ENCODE peak calls at places on chromosome 13, in seven cellular contexts. U is left ventricle myocardium inferior; V is activated CD4-positive, alpha-beta memory T cell treated with anti-CD3 and anti-CD28 coated beads, Interleukin-2, amount 10 ng/mL, durations not matched to agents 7 days and 5 days; A is RCC 7860; Z is T-helper 1 cell; I is glutamatergic neuron; D is NCI-H1092. H is an unnamed sample.

GRCh38 chr13:79398169-79398568 is 7.9 kb downstream of the RBM26 start:
- DNase-seq in I (no peak), V (no peak), Z (no peak), D (no peak), A (no peak), U (no peak), H (no peak)

GRCh38 chr13:111639196-111639705 is 318.8 kb downstream of the TEX29 start:
- DNase-seq in V (no peak), A (no peak), D (no peak), I (no peak), Z (no peak), U (no peak), H (no peak)

GRCh38 chr13:76934671-76935070 is 13.6 kb upstream of the ACOD1 start:
- DNase-seq in Z (no peak), U (no peak), I (no peak), V (no peak), D (no peak), A (no peak), H (no peak)

GRCh38 chr13:99847318-99847750 is 124.2 kb downstream of the ZIC5 start:
- DNase-seq in D (peak), Z (no peak), V (no peak), U (no peak), I (no peak), A (no peak), H (no peak)

GRCh38 chr13:99374994-99375805 is 68.0 kb upstream of the GPR183 start:
- DNase-seq in V (no peak), U (no peak), I (no peak), A (no peak), Z (peak), D (no peak), H (no peak)

GRCh38 chr13:107067381-107067780 is 499.4 kb upstream of the ARGLU1 start:
- DNase-seq in D (no peak), U (no peak), A (no peak), I (no peak), Z (no peak), V (no peak), H (no peak)

GRCh38 chr13:93724187-93724586 is 497.6 kb downstream of the GPC6 start:
- DNase-seq in U (no peak), V (no peak), Z (no peak), I (no peak), D (no peak), A (no peak), H (no peak)

GRCh38 chr13:92137519-92137918 is 739.1 kb downstream of the GPC5 start:
- DNase-seq in Z (no peak), U (no peak), D (no peak), A (no peak), V (no peak), I (no peak), H (peak)

GRCh38 chr13:35979378-35979911 is 151.7 kb downstream of the DCLK1 start:
- DNase-seq in V (no peak), A (peak), Z (no peak), U (peak), I (no peak), D (no peak), H (peak)

GRCh38 chr13:99281811-99282263 is 23.7 kb upstream of the GPR18 start:
- DNase-seq in Z (peak), A (no peak), V (peak), U (peak), D (no peak), I (no peak), H (no peak)

GRCh38 chr13:101397742-101398141 is 18.6 kb downstream of the NALCN start:
- DNase-seq in V (no peak), I (no peak), A (peak), U (no peak), Z (no peak), D (no peak), H (peak)

GRCh38 chr13:48750588-48751383 is 97.1 kb downstream of the CYSLTR2 start:
- DNase-seq in V (no peak), D (no peak), I (no peak), A (no peak), Z (no peak), U (peak), H (peak)

GRCh38 chr13:111396457-111396856 is 76.0 kb downstream of the TEX29 start:
- DNase-seq in V (no peak), U (no peak), A (no peak), Z (no peak), I (peak), D (no peak), H (no peak)

GRCh38 chr13:28001837-28002473 is 13.5 kb upstream of the URAD start:
- DNase-seq in A (no peak), D (no peak), U (no peak), Z (no peak), I (no peak), V (no peak), H (no peak)

GRCh38 chr13:44780586-44781280 is 204.6 kb upstream of the TSC22D1 start:
- DNase-seq in A (no peak), I (no peak), V (no peak), U (no peak), Z (no peak), D (no peak), H (no peak)

GRCh38 chr13:46521486-46521885 is 31.5 kb upstream of the LRCH1 start:
- DNase-seq in U (no peak), Z (no peak), D (no peak), A (no peak), I (no peak), V (no peak), H (no peak)

GRCh38 chr13:110448230-110448629 is 113.3 kb downstream of the RAB20 start:
- DNase-seq in U (no peak), A (peak), V (no peak), Z (no peak), I (no peak), D (no peak), H (peak)

GRCh38 chr13:24097064-24097463 is 63.5 kb upstream of the SPATA13 start:
- DNase-seq in A (no peak), D (no peak), Z (no peak), V (peak), U (no peak), I (no peak), H (peak)

GRCh38 chr13:50387124-50387581 is 371.9 kb downstream of the KCNRG start:
- DNase-seq in Z (peak), D (peak), V (peak), A (no peak), U (peak), I (peak), H (no peak)

GRCh38 chr13:100694722-100695644 is 20.4 kb upstream of the TMTC4 start:
- DNase-seq in A (peak), D (no peak), Z (no peak), I (peak), V (no peak), U (no peak), H (peak)

H was measured in cardiac fibroblast.